ENCODE peak calls at places on chromosomes 12 and 14, in six cellular contexts. T is brain microvascular endothelial cell, L is SK-N-SH, C is upper lobe of right lung, B is OCI-LY7, F is HFF-Myc. X is an unnamed sample.

GRCh38 chr12:23055004-23055403 is 430.0 kb downstream of the ETNK1 start:
- DNase-seq in L (no peak), F (no peak), C (no peak), T (no peak), B (peak; percentile 18), X (peak; percentile 3)

GRCh38 chr14:75047506-75047905 is 3.8 kb downstream of the MLH3 start:
- DNase-seq in F (no peak), T (no peak), B (no peak), L (no peak), C (no peak), X (no peak)

GRCh38 chr14:72186461-72187035 is 254.3 kb downstream of the RGS6 start:
- DNase-seq in C (no peak), F (no peak), T (peak; percentile 14), B (no peak), L (no peak), X (no peak)

GRCh38 chr12:3171195-3171591 is 94.0 kb downstream of the TSPAN9 start:
- DNase-seq in C (no peak), T (peak; percentile 30), L (no peak), B (no peak), F (no peak), X (no peak)

GRCh38 chr14:58488550-58488949 is 61.0 kb downstream of the KIAA0586 start:
- DNase-seq in C (no peak), F (peak; percentile 2), B (no peak), L (no peak), T (peak; percentile 49), X (peak; percentile 13)

GRCh38 chr12:103499571-103499970 is 3.8 kb upstream of the C12orf42 start:
- DNase-seq in T (no peak), C (no peak), L (no peak), B (no peak), F (no peak), X (no peak)

GRCh38 chr12:52971701-52972329 is 22.9 kb downstream of the KRT18 start:
- DNase-seq in F (no peak), B (no peak), T (peak; percentile 58), C (no peak), L (no peak), X (no peak)

GRCh38 chr14:28656704-28657255 is 109.8 kb upstream of the FOXG1 start:
- DNase-seq in B (no peak), T (no peak), F (no peak), C (no peak), L (no peak), X (no peak)

GRCh38 chr14:73800970-73801515 is 50.6 kb upstream of the PTGR2 start:
- DNase-seq in B (no peak), C (no peak), L (no peak), T (no peak), F (no peak), X (no peak)

GRCh38 chr14:100134591-100134990 is 24.9 kb downstream of the DEGS2 start:
- DNase-seq in L (no peak), T (no peak), B (no peak), C (no peak), F (no peak), X (no peak)

GRCh38 chr14:100138082-100138787 is 21.2 kb downstream of the DEGS2 start:
- DNase-seq in L (no peak), B (no peak), T (no peak), F (no peak), C (no peak), X (no peak)

GRCh38 chr14:100137173-100137572 is 22.3 kb downstream of the DEGS2 start:
- DNase-seq in L (no peak), F (no peak), C (no peak), T (no peak), B (no peak), X (no peak)

GRCh38 chr14:100135073-100135472 is 24.4 kb downstream of the DEGS2 start:
- DNase-seq in T (no peak), F (no peak), L (no peak), C (no peak), B (no peak), X (no peak)

GRCh38 chr14:100135784-100136183 is 23.7 kb downstream of the DEGS2 start:
- DNase-seq in C (no peak), F (no peak), B (no peak), L (peak; percentile 30), T (no peak), X (no peak)
- TF ChIP-seq CTCF in C (no peak), F (no peak), B (peak; percentile 59), L (no peak), T (no peak), X (no peak)

DNA sequence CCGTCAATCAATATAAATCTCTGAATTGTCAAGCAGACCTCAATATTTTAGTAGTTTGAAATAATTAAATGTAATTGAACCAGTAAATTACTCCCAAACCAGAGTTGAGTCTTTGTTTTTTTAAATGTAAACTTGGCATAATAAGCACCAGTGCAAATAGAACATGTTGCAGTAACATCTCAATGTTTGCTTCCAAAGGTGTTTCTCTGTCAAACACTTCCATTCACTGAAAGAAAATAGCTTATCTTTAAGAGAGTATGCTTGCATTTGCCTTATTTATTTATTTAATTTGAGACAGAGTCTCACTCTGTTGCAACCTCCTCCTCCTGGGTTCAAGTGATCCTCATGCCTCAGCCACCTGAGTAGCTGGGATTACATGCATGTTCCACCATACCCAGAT is 39.9 kb upstream of the EGLN3 start:
- DNase-seq in F (no peak), T (no peak), B (no peak), L (no peak), C (no peak), X (no peak)
- TF ChIP-seq CTCF in F (no peak), T (no peak), B (no peak), L (no peak), C (no peak), X (no peak)

DNA sequence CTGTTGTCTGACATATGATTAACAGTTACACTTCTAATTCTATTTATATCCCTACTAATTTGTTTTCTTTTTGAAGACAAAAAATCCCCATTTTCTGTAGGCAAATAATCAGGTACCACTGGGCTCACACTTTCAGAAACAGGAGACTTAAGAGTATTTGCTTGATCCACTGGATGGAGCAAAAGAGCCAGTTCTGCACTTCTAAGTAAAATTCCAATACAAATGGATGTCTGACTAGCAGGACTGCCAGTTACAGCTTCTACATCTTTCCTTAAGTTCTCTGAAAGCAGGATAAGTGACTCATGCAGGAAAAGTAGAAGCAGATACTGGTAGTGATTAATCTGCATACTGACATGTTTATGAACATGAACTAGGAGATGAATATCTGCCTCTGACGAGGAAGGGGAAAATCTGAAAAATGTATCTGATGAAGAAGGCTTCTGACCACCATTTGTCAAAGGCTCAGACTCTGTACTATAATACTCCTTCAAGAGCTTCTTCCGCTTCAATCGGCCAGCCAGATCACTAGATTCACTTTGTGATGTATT is 73.8 kb upstream of the ANKS1B start:
- DNase-seq in F (peak; percentile 66), L (peak; percentile 9), T (peak; percentile 74), C (no peak), B (no peak), X (no peak)
- TF ChIP-seq CTCF in F (peak; percentile 44), L (peak; percentile 75), T (peak; percentile 58), C (no peak), B (peak; percentile 35), X (no peak)

GRCh38 chr12:62977419-62977818 is 42.5 kb upstream of the PPM1H start:
- DNase-seq in L (no peak), B (no peak), C (no peak), T (peak; percentile 44), F (peak; percentile 77), X (no peak)
- TF ChIP-seq CTCF in L (no peak), B (no peak), C (no peak), T (no peak), F (no peak), X (no peak)

DNA sequence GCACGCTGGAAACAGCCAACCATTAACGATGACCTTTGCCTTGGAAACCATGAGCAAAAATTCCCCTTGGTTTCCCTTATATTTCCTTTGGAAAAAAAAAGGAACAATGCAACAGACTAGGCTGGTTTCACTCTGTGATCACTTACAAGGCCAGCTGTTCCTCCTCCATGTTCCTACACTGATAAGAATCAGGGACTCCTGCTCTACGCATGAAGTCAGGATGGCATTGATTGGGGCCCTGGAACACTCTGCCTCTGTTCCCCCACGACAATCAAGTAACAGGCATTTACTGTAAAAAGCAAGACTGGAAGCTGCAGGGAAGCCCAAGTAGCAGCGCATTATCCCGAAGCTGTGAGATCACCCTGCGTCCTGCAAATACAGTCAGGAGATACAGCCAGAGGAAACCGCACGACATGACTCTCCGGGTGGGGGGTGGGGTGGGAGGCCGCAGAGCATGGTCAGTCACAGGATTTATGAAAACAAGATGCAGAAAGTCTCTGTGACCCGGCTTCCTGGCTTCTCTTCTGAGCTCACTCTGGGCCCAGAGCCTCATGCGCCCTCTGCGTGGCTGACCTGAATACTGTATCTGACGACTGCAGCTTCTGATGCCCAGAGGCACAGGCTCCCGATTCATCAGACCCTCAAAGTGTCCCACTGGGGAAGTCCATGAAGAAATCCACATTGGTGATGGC is 31.1 kb downstream of the SSH1 start:
- DNase-seq in C (no peak), B (no peak), L (peak; percentile 79), T (peak; percentile 96), F (no peak), X (peak; percentile 20)
- TF ChIP-seq CTCF in C (no peak), B (no peak), L (no peak), T (peak; percentile 36), F (no peak), X (no peak)

GRCh38 chr12:115866909-115867525 is 410.5 kb downstream of the MED13L start:
- DNase-seq in F (no peak), C (no peak), B (no peak), T (no peak), L (peak; percentile 22), X (no peak)
- TF ChIP-seq CTCF in F (peak; percentile 30), C (no peak), B (peak; percentile 54), T (no peak), L (peak; percentile 30), X (no peak)

GRCh38 chr14:100539766-100540140 is 47.5 kb downstream of the BEGAIN start:
- DNase-seq in L (no peak), T (no peak), C (peak; percentile 47), F (no peak), B (no peak), X (no peak)

GRCh38 chr14:100541621-100542560 is 45.3 kb downstream of the BEGAIN start:
- DNase-seq in C (no peak), L (no peak), T (no peak), F (no peak), B (no peak), X (no peak)

GRCh38 chr14:100539319-100539645 is 47.9 kb downstream of the BEGAIN start:
- DNase-seq in F (no peak), L (peak; percentile 47), C (no peak), B (no peak), T (no peak), X (no peak)

GRCh38 chr14:100540926-100541620 is 46.1 kb downstream of the BEGAIN start:
- DNase-seq in F (no peak), T (no peak), B (no peak), L (no peak), C (peak; percentile 57), X (no peak)

DNA sequence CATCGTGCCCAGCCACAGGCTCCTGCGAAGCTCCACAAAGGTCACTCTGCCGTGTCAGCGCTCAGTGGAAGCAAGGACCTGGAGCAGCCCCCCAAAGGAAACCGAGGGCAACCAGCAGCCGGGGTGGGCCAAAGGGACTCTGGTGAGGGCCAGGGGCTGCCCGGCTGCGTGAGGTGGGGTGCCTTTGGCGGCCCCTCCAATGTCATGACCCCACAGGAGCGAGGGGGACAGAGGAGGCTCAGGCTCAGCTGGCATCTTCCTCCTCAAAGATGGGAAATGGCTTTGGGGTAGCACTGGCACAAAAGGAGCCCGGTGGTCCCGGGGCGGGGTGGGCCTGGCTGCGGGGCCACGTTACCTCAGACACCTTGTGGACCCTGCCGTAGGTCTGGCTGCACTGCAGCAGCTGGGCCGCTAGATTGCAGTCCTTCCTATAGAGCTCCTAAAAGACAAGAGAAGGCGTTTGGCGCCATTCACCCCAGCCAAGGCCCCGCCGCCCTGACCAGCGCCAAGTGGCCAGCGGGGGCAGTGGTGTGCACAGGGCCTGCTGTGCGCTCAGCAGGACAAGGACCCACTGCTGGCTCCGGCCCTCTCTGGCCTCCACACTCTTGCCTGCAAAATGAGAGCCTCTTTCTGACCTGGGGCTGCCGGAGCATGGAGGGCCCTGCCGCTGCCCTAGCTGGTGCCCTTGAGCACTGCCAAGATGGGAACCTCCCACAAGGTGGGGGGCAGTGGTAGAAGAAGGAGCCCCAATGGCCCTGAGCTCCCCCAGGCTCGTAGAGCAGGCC is 46.9 kb downstream of the BEGAIN start:
- DNase-seq in C (no peak), L (peak; percentile 85), B (no peak), T (no peak), F (no peak), X (no peak)
- TF ChIP-seq CTCF in C (peak; percentile 11), L (peak; percentile 48), B (peak; percentile 48), T (peak; percentile 58), F (peak; percentile 46), X (no peak)